ENCODE peak calls at places on chromosome 21, in four cellular contexts. One of them, this sample, is unnamed.

GRCh38 chr21:27429612-27430361 is 462.9 kb upstream of the ADAMTS5 start:
- DNase-seq in amniotic stem cell: no peak
- DNase-seq in activated gamma-delta T cell treated with Interleukin-2 at 50 U/mL for 16 hours: no peak
- DNase-seq in ELR: no peak
- DNase-seq in this sample: no peak

GRCh38 chr21:15614757-15615156 is 115.0 kb upstream of the USP25 start:
- DNase-seq in ELR: no peak
- DNase-seq in activated gamma-delta T cell treated with Interleukin-2 at 50 U/mL for 16 hours: no peak
- DNase-seq in amniotic stem cell: no peak
- DNase-seq in this sample: no peak

GRCh38 chr21:39968010-39968409 is 100.8 kb downstream of the PCP4 start:
- DNase-seq in ELR: no peak
- DNase-seq in amniotic stem cell: no peak
- DNase-seq in activated gamma-delta T cell treated with Interleukin-2 at 50 U/mL for 16 hours: no peak
- DNase-seq in this sample: no peak

GRCh38 chr21:37496972-37497371 is 130.4 kb downstream of the DYRK1A start:
- DNase-seq in ELR: peak; percentile 28
- DNase-seq in activated gamma-delta T cell treated with Interleukin-2 at 50 U/mL for 16 hours: no peak
- DNase-seq in amniotic stem cell: no peak
- DNase-seq in this sample: no peak

GRCh38 chr21:33846141-33846540 is 69.5 kb downstream of the ATP5PO start:
- DNase-seq in ELR: no peak
- DNase-seq in amniotic stem cell: no peak
- DNase-seq in activated gamma-delta T cell treated with Interleukin-2 at 50 U/mL for 16 hours: no peak
- DNase-seq in this sample: no peak

GRCh38 chr21:45537111-45537745 is 5.0 kb downstream of the SLC19A1 start:
- DNase-seq in ELR: no peak
- DNase-seq in amniotic stem cell: no peak
- DNase-seq in activated gamma-delta T cell treated with Interleukin-2 at 50 U/mL for 16 hours: no peak
- DNase-seq in this sample: no peak

GRCh38 chr21:31609081-31609480 is 50.4 kb upstream of the SOD1 start:
- DNase-seq in activated gamma-delta T cell treated with Interleukin-2 at 50 U/mL for 16 hours: no peak
- DNase-seq in amniotic stem cell: no peak
- DNase-seq in ELR: no peak
- DNase-seq in this sample: no peak

GRCh38 chr21:15549671-15550070 is 180.1 kb upstream of the USP25 start:
- DNase-seq in ELR: peak; percentile 17
- DNase-seq in activated gamma-delta T cell treated with Interleukin-2 at 50 U/mL for 16 hours: no peak
- DNase-seq in amniotic stem cell: no peak
- DNase-seq in this sample: no peak